ENCODE peak calls at places on chromosomes 16 and 17, in four cellular contexts. B is HepG2, F is GM12878, L is K562. S is an unnamed sample. For H4K20me1, the result is how much of the 10 kb centered on the place peaks cover.

GRCh38 chr17:79742951-79743476 is 12.3 kb downstream of the ENPP7 start:
- DNase-seq in L (no peak), B (peak), F (no peak), S (no peak)

GRCh38 chr16:84833142-84833495 is 13.3 kb downstream of the CRISPLD2 start:
- DNase-seq in B (no peak), F (no peak), L (no peak), S (no peak)

GRCh38 chr17:79216391-79216790 is 141.8 kb downstream of the ENGASE start:
- DNase-seq in F (no peak), L (no peak), B (no peak), S (no peak)

GRCh38 chr17:9564104-9564503 is 11.5 kb downstream of the STX8 start:
- DNase-seq in B (no peak), F (no peak), L (no peak), S (no peak)

GRCh38 chr16:16083421-16084156 is 134.2 kb downstream of the ABCC1 start:
- DNase-seq in B (peak), F (no peak), L (peak), S (no peak)

GRCh38 chr16:85444879-85445778 is 168.0 kb upstream of the GSE1 start:
- DNase-seq in L (peak), B (no peak), F (no peak), S (peak)

GRCh38 chr17:77618173-77618572 is 340.3 kb upstream of the TNRC6C start:
- DNase-seq in B (no peak), L (no peak), F (no peak), S (no peak)

GRCh38 chr16:12868788-12869187 is 32.6 kb upstream of the SHISA9 start:
- DNase-seq in L (no peak), F (no peak), B (no peak), S (no peak)

GRCh38 chr16:8568231-8568617 is 22.1 kb downstream of the TMEM114 start:
- DNase-seq in B (no peak), F (no peak), L (no peak), S (no peak)

GRCh38 chr16:6146874-6147425 is 1049.4 kb upstream of the EEF2KMT start:
- DNase-seq in F (no peak), B (no peak), L (no peak), S (peak)

GRCh38 chr16:49462989-49463371 is 89.4 kb downstream of the C16orf78 start:
- DNase-seq in F (no peak), B (no peak), L (no peak), S (no peak)

GRCh38 chr17:4483012-4483840 is 15.5 kb upstream of the SPNS2 start:
- DNase-seq in L (no peak), B (no peak), F (no peak), S (no peak)

GRCh38 chr17:13182450-13182849 is 164.6 kb upstream of the ELAC2 start:
- DNase-seq in B (no peak), F (no peak), L (no peak), S (no peak)

GRCh38 chr17:49922095-49922494 is 46.9 kb upstream of the DLX4 start:
- DNase-seq in B (no peak), F (no peak), L (no peak), S (no peak)

GRCh38 chr17:16932156-16932555 is 39.8 kb downstream of the TNFRSF13B start:
- DNase-seq in F (no peak), B (no peak), L (no peak), S (no peak)

GRCh38 chr17:7587420-7587786 is 2.5 kb downstream of the SOX15 start:
- DNase-seq in B (no peak), L (no peak), F (no peak), S (no peak)

GRCh38 chr16:70750893-70751467 is 50.0 kb downstream of the VAC14 start:
- DNase-seq in F (no peak), L (no peak), B (no peak), S (no peak)

GRCh38 chr16:50627419-50627818 is 53.7 kb downstream of the SNX20 start:
- DNase-seq in F (no peak), B (no peak), L (no peak), S (peak)

GRCh38 chr17:74760404-74761105 is 12.1 kb downstream of the NHERF1 start:
- DNase-seq in B (no peak), F (no peak), L (peak), S (no peak)

GRCh38 chr16:68319185-68319908 is 8.5 kb downstream of the PRMT7 start:
- DNase-seq in F (no peak), B (no peak), L (no peak), S (no peak)

GRCh38 chr16:70380205-70380918 is 33.7 kb downstream of the DDX19A start:
- DNase-seq in B (peak), F (no peak), L (no peak), S (peak)

GRCh38 chr16:85166699-85167588 is 54.7 kb upstream of the CIBAR2 start:
- DNase-seq in F (no peak), L (no peak), B (peak), S (no peak)

GRCh38 chr17:58314706-58315015 is 13.9 kb downstream of the TSPOAP1 start:
- DNase-seq in F (no peak), L (no peak), B (no peak), S (no peak)

GRCh38 chr16:2964416-2965223 is 545 bp downstream of the KREMEN2 start:
- DNase-seq in L (peak), F (no peak), B (peak), S (peak)

DNA sequence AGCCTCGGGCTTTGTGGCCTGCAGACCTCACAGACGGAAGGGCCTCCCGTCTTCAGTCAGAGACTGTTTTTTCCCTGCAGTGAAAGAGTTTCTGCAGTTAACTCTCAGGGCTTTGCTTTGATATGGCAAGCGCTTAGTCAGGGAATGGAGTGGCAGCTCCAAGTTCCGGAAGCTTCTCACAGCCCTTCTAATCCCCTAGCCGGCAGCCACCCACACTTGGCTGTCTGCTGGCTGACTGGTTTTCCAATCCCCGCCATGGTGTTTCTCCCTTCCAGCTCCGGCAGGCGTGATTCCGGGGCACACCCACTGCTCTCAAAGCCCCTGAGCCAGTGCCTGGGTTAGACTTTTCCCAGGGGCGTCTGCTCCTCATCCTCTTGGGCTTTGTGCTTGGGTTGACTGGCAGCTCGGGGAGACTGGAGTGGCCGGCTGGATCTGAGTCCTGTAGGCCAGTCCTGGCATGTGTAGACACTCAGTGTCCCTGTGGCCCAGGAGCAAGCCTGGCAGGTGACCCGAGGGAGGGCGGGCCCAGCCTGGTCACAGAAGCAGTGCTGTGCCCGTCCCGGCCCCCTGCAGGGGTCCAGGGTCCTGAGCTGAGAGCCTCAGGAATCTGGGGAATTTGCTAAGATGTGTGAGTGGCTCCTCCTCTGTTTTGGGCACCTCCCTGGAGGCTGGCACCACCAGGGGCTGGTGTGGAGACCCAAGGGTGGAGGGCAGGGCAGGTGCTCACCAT is 30.0 kb downstream of the BAIAP2 start:
- DNase-seq in L (no peak), F (no peak), B (no peak), S (no peak)
- TF ChIP-seq JUNB in L (no peak), F (no peak), B (no peak), S (no peak)

DNA sequence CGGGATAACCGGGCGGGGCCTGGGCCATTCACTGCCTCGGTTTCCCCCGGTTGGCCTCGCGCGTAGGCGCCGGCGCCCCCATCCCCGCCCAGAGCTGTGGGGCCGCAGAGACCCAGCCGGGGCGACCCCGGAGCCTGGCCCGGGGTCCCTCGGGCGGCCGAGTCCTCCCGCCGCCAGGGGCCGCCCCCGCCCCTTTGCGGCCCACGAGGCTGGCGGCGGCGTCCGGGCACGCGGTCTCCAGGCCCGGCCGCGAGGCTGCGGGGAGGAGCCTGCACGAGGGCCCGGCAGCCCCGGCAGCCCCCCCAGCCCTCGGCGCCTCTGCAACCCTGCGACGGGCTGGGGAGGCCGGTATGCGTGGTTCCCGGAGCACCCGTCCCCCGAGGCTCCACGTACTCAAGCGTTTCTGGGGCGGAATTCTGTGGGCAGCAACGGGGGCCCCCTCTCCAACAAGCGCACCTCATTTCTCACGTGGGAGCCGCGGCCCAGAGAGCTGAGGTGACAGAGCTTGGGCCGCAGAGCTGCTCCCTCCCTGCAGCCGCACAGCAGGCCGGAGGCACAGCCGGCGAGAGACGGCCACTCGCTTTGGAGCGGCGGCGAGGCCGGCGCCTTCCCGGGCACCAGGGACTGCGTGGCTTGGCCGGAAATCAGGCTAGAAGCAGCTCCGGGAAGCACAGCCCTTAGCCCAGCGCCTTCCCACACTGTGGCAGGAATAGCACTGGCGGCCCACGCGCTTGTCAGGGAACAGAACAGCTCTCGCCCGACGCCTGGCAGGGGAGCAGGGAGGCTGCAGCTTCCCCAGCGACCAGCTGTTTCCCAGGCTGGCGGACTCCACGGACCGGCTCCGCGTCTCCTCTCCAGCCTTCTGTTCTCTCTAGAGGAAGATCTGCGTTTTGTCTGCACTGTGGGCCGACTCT is 860 bp upstream of the LIMD2 start:
- DNase-seq in L (no peak), F (no peak), B (no peak), S (peak)
- TF ChIP-seq POLR2AphosphoS5 in L (no peak), F (peak), B (no peak), S (no peak)

GRCh38 chr16:4318171-4318910 is 2.5 kb downstream of the GLIS2 start:
- DNase-seq in F (no peak), B (no peak), L (no peak), S (no peak)

GRCh38 chr16:4316732-4317461 is 1.0 kb downstream of the GLIS2 start:
- DNase-seq in F (no peak), L (no peak), B (no peak), S (no peak)

GRCh38 chr16:4319454-4319853 is 3.6 kb downstream of the GLIS2 start:
- DNase-seq in L (peak), B (no peak), F (no peak), S (no peak)

GRCh38 chr16:4316103-4316731 is 350 bp downstream of the GLIS2 start:
- DNase-seq in F (no peak), L (peak), B (no peak), S (peak)

GRCh38 chr16:4317471-4318170 is 1.8 kb downstream of the GLIS2 start:
- DNase-seq in B (no peak), F (no peak), L (no peak), S (peak)
- H4K20me1 ChIP-seq in B (under half), F (under half), L (under half), S (under half)

GRCh38 chr17:81253358-81254131 is 14.4 kb downstream of the NDUFAF8 start:
- DNase-seq in B (no peak), L (peak), F (no peak), S (no peak)
- TF ChIP-seq JUNB in B (peak), L (no peak), F (no peak), S (no peak)

GRCh38 chr16:47424846-47425245 is 36.0 kb downstream of the ITFG1 start:
- DNase-seq in F (no peak), B (peak), L (no peak), S (peak)
- TF ChIP-seq POLR2AphosphoS5 in F (no peak), B (no peak), L (no peak), S (no peak)

DNA sequence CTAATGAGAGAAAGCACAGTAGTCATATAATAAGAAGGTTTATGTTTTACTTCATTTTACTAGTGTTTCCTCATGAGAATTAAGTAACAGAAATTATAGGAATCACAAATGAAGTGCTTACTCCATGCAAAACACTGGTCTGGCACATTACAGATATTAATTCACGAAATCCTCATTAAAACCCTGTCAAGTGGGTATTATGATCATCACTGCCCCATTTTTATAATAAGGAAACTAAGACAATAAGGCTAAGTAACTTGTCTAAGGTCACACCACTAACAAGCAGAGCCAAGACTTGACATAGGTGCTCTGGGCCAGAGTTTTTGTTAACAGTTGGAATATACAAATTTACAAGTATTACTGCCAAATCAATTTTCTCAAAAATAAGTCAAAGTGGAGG is 83.0 kb downstream of the KANSL1 start:
- DNase-seq in F (no peak), B (no peak), L (no peak), S (no peak)
- H4K20me1 ChIP-seq in F (under half), B (half or more), L (under half), S (under half)

DNA sequence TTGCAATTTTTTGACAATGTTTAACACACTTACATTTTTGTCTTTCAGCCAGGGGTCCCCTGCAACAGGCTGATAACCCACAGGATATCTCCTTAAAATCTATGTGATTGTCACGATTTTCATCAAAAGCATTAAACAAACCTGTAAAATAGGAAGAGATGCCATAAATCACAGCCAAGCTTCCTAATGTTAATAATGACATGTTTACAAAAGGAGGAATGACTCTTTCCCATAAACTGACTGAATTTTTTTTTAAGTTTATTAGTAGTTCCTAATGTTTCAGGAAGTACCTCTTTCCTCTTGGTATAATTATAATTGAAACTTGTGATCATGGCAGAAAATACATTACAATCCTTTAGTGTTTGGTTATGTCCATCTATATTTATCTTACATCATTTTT is 119.6 kb downstream of the CA4 start:
- DNase-seq in B (no peak), F (no peak), L (no peak), S (no peak)
- TF ChIP-seq JUNB in B (no peak), F (no peak), L (no peak), S (no peak)

DNA sequence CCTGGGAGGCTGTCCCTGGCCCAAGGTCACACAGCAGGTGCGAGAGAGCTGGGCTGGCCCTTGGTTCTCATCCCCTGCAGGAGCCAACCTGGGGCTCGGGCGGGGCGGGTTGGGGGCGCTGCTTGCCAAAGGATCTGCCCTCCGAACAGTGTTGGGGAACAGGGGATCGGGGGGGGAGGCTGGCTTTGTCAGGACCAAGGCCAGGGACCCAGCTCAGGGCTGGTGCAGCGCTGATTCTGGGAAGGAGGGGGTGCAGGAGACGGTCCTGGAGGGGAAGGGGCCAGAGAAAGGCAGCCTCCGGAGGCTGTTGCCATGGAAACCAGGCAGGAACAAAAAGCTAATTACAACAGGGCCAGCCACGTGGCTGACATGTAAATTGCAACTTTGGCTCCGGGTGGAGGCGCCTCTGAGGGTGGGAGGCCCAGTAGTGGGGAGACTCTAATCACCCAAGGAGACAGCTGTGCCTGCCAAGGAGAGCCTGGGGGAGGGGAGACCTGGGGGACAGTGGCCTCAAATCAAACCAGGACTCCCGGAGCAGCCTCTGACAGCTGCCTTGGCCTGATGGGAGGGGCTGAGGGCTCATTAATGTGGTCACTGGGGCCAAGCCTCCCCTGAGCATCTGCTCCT is 1.3 kb downstream of the TUBB3 start:
- DNase-seq in F (no peak), B (peak), L (peak), S (peak)
- TF ChIP-seq POLR2AphosphoS5 in F (no peak), B (no peak), L (no peak), S (no peak)